ENCODE peak calls at places on chromosomes 11 and 22, in five cellular contexts. Q is heart left ventricle, E is body of pancreas, K is upper lobe of left lung, J is IMR-90. V is an unnamed sample.
A peak's percentile ranks its signal among the peaks of the same experiment; 100 is the strongest.

GRCh38 chr22:42132457-42132856 is 1.8 kb upstream of the CYP2D6 start:
- ATAC-seq in Q (no peak), E (no peak), K (no peak), J (no peak), V (no peak)

GRCh38 chr11:47516155-47516554 is 36.8 kb downstream of the CELF1 start:
- ATAC-seq in Q (no peak), E (no peak), K (no peak), J (no peak), V (no peak)

GRCh38 chr11:66810576-66811185 is 32.6 kb upstream of the RCE1 start:
- ATAC-seq in Q (no peak), E (no peak), K (no peak), J (no peak), V (no peak)

GRCh38 chr11:77119531-77119936 is 8.5 kb upstream of the MYO7A start:
- ATAC-seq in Q (peak; percentile 22), E (no peak), K (no peak), J (no peak), V (no peak)

GRCh38 chr22:29300807-29301601 is 5.4 kb upstream of the GAS2L1 start:
- ATAC-seq in Q (no peak), E (no peak), K (no peak), J (no peak), V (no peak)

GRCh38 chr22:23759566-23759965 is 3.2 kb upstream of the C22orf15 start:
- ATAC-seq in Q (no peak), E (no peak), K (no peak), J (no peak), V (no peak)

GRCh38 chr11:27615833-27616232 is 84.4 kb downstream of the BDNF start:
- ATAC-seq in Q (no peak), E (no peak), K (no peak), J (no peak), V (no peak)

GRCh38 chr11:91560434-91560833 is 664.2 kb upstream of the FAT3 start:
- ATAC-seq in Q (no peak), E (no peak), K (no peak), J (no peak), V (no peak)

GRCh38 chr11:119085523-119085878 is 820 bp downstream of the HMBS start:
- ATAC-seq in Q (no peak), E (no peak), K (no peak), J (peak; percentile 25), V (no peak)

GRCh38 chr11:68090287-68090686 is 30.9 kb downstream of the CHKA start:
- ATAC-seq in Q (no peak), E (no peak), K (no peak), J (no peak), V (no peak)

GRCh38 chr11:108960498-108960897 is 295.6 kb downstream of the DDX10 start:
- ATAC-seq in Q (no peak), E (no peak), K (no peak), J (no peak), V (no peak)

GRCh38 chr11:119341222-119342022 is 739 bp upstream of the C1QTNF5 start:
- ATAC-seq in Q (no peak), E (peak; percentile 19), K (no peak), J (no peak), V (no peak)

GRCh38 chr11:46769636-46770221 is 50.7 kb downstream of the F2 start:
- ATAC-seq in Q (no peak), E (no peak), K (no peak), J (no peak), V (no peak)

GRCh38 chr11:47433991-47434786 is 8.0 kb upstream of the PSMC3 start:
- ATAC-seq in Q (peak; percentile 21), E (peak; percentile 64), K (peak; percentile 72), J (peak; percentile 74), V (peak; percentile 50)

GRCh38 chr11:4191031-4191571 is 96.5 kb downstream of the RRM1 start:
- ATAC-seq in Q (peak; percentile 87), E (no peak), K (no peak), J (no peak), V (no peak)

GRCh38 chr22:40247976-40248375 is 70.3 kb downstream of the TNRC6B start:
- ATAC-seq in Q (no peak), E (no peak), K (no peak), J (no peak), V (no peak)

GRCh38 chr11:34446389-34446788 is 7.7 kb downstream of the CAT start:
- ATAC-seq in Q (no peak), E (no peak), K (no peak), J (no peak), V (no peak)

GRCh38 chr11:94128746-94129504 is at the start of gene PANX1:
- ATAC-seq in Q (peak; percentile 93), E (peak; percentile 81), K (peak; percentile 95), J (peak; percentile 80), V (peak; percentile 81)
- TF ChIP-seq POLR2A in Q (no peak), E (peak; percentile 72), K (peak; percentile 82), J (peak; percentile 81), V (peak; percentile 48)

GRCh38 chr11:58652726-58653280 is 30.3 kb downstream of the CNTF start:
- ATAC-seq in Q (peak; percentile 44), E (no peak), K (no peak), J (no peak), V (no peak)

GRCh38 chr11:58647866-58648265 is 25.4 kb downstream of the CNTF start:
- ATAC-seq in Q (no peak), E (no peak), K (no peak), J (no peak), V (no peak)

GRCh38 chr11:58650496-58650895 is 28.0 kb downstream of the CNTF start:
- ATAC-seq in Q (peak; percentile 26), E (peak; percentile 34), K (no peak), J (peak; percentile 22), V (no peak)

GRCh38 chr11:58647141-58647699 is 24.8 kb downstream of the CNTF start:
- ATAC-seq in Q (no peak), E (no peak), K (no peak), J (no peak), V (no peak)

GRCh38 chr11:58649623-58650022 is 27.2 kb downstream of the CNTF start:
- ATAC-seq in Q (no peak), E (no peak), K (no peak), J (no peak), V (no peak)
- TF ChIP-seq CTCF in Q (no peak), E (no peak), K (no peak), J (no peak), V (no peak)

GRCh38 chr11:62666259-62666926 is 1.3 kb downstream of the CSKMT start:
- ATAC-seq in Q (no peak), E (no peak), K (no peak), J (no peak), V (no peak)
- TF ChIP-seq POLR2A in Q (no peak), E (no peak), K (no peak), J (peak; percentile 3), V (no peak)

GRCh38 chr22:26642465-26643367 is 14.7 kb upstream of the MIAT start:
- ATAC-seq in Q (peak; percentile 37), E (no peak), K (no peak), J (no peak), V (no peak)
- TF ChIP-seq CTCF in Q (no peak), E (no peak), K (no peak), J (no peak), V (no peak)

DNA sequence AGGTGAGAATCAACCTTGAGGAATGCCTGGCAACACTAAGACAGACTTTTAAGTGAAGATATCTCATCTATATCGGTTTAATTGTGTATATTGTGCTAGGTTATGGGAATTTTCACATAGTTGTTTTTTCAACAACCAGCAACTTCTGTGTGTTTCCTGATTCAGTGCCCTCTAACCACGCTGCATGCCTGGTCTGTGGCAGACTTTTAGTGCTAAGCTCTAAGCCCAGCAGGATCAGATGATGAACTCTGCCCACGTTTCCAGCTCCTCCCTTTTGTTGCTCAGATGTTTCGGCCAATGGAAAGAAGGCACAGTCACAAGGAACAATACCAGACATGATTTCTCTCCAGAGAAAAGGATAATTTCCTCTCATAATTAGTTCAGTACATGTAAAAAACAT is 1.4 kb upstream of the VWA5A start:
- ATAC-seq in Q (no peak), E (no peak), K (no peak), J (no peak), V (no peak)
- TF ChIP-seq POLR2A in Q (no peak), E (no peak), K (no peak), J (no peak), V (no peak)

GRCh38 chr11:63999349-64000025 is 13.2 kb downstream of the OTUB1 start:
- ATAC-seq in Q (peak; percentile 46), E (peak; percentile 23), K (peak; percentile 60), J (peak; percentile 5), V (peak; percentile 42)
- TF ChIP-seq CTCF in Q (no peak), E (no peak), K (no peak), J (no peak), V (no peak)

DNA sequence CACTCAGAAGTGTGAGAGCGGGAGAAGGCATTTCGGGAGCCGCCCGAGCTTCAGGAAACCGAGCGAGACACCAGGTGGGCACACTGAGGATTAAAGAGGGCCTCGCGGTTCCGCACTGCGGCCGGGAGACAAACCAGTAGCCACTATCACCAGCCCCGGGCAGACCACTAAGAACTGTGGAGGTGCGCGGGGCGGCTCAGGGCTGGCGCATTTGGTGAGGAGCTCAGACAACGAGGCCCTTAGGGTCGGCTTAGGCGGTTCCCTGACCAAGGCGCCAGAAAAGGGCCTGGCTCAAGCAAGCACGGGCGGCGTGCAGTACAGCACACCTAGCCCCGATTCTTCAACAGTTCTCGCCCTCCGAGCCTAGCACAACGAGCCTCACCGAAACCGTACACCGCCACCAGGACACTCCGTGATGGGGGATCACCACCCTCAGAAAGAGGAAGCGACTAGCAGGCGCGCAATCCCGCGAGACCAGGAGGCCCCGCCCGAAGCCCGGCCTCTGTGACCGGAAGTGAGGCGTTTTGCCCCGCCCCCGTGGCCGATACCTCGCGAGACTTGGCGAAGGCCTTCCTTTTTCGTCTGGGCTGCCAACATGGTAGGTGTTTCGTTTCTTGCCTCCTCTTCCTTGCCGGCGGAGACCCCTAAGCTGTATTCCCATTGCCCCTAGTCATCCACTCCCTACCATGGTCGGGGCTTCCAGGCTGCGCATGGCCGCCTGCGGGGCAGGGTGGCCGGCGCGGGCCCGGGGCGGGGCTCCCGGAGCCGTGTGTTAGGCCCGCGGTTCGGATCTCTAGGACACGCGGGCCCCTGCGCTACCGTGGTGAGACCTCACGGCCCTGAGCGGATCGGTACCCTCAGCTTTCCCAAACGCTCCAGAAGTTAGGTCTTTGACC is at the start of the genes RPL27A and TRIM66:
- ATAC-seq in Q (peak; percentile 99), E (peak; percentile 98), K (peak; percentile 99), J (peak; percentile 94), V (peak; percentile 99)
- TF ChIP-seq POLR2A in Q (peak; percentile 51), E (peak; percentile 99), K (peak; percentile 99), J (peak; percentile 97), V (peak; percentile 98)

DNA sequence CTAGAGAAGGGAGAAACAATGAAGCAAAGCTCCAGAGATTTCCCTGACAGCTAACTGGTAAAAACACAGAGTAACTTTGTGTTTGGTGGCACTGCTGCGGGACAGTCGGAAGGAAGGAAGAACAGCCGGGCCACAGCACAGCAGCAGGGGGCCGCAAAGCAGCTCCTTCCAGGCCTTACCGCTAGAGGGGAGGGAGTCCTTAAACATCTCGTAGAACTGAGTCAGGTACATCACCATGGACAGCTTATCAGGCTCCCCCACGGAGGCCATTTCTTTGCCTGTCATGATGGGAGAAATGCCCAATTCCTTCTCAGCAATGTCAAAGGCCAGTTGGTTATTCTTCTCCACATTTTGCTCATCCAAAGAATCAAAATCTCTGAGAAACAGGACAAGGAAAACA is 114.6 kb upstream of the BID start:
- ATAC-seq in Q (no peak), E (no peak), K (no peak), J (no peak), V (no peak)
- TF ChIP-seq CTCF in Q (no peak), E (no peak), K (no peak), J (peak; percentile 41), V (peak; percentile 42)

V was measured in gastroesophageal sphincter.